ENCODE peak calls at places on chromosome 22, in ten cellular contexts. B is BJ, L is MM.1S, Z is HCT116, I is cardiac muscle cell, S is GM13977, N is WTC11, C is adrenal gland, T is tibial nerve, A is stomach. G is an unnamed sample.
A peak's percentile ranks its signal among the peaks of the same experiment; 100 is the strongest.

GRCh38 chr22:24417901-24418641 is 9.3 kb upstream of the ADORA2A start:
- DNase-seq in L (no peak), T (no peak), A (no peak), B (no peak), Z (no peak), N (no peak), S (no peak), C (no peak), I (no peak), G (no peak)

GRCh38 chr22:19394274-19395050 is 37.1 kb downstream of the HIRA start:
- DNase-seq in C (no peak), I (no peak), S (no peak), N (no peak), T (no peak), Z (no peak), B (no peak), A (no peak), L (no peak), G (no peak)

GRCh38 chr22:28198692-28199091 is 279.6 kb upstream of the PITPNB start:
- DNase-seq in S (no peak), L (no peak), I (no peak), B (no peak), Z (no peak), C (no peak), A (no peak), N (no peak), T (no peak), G (no peak)

GRCh38 chr22:45629469-45630089 is 42.1 kb upstream of the ATXN10 start:
- DNase-seq in T (no peak), Z (no peak), A (no peak), C (no peak), B (no peak), L (no peak), I (peak; percentile 16), S (no peak), N (no peak), G (peak; percentile 30)

GRCh38 chr22:27879923-27880322 is 39.1 kb downstream of the PITPNB start:
- DNase-seq in A (no peak), I (peak; percentile 54), B (no peak), S (peak; percentile 17), L (peak; percentile 39), N (no peak), C (peak; percentile 37), Z (peak; percentile 13), T (no peak), G (peak; percentile 29)

GRCh38 chr22:27420817-27421361 is 380.7 kb downstream of the MN1 start:
- DNase-seq in C (peak; percentile 46), A (peak; percentile 91), S (no peak), Z (no peak), I (no peak), T (peak; percentile 82), L (no peak), N (no peak), B (peak; percentile 68), G (no peak)

GRCh38 chr22:42329504-42329903 is 59.1 kb upstream of the TCF20 start:
- DNase-seq in S (no peak), A (no peak), C (no peak), T (no peak), B (no peak), N (no peak), I (no peak), Z (no peak), L (no peak), G (no peak)

GRCh38 chr22:41127447-41127846 is 35.1 kb downstream of the EP300 start:
- DNase-seq in B (no peak), Z (no peak), L (no peak), A (no peak), C (peak; percentile 35), I (no peak), T (no peak), S (no peak), N (no peak), G (no peak)

GRCh38 chr22:49244466-49245420 is 582.9 kb downstream of the BRD1 start:
- DNase-seq in A (no peak), T (no peak), C (no peak), S (no peak), Z (no peak), I (no peak), B (no peak), L (no peak), N (no peak), G (no peak)

GRCh38 chr22:39087098-39087497 is 9.9 kb upstream of the APOBEC3H start:
- DNase-seq in I (no peak), S (no peak), N (no peak), C (no peak), B (no peak), A (no peak), L (no peak), Z (no peak), T (no peak), G (no peak)

GRCh38 chr22:27783436-27784098 is 18.0 kb downstream of the MN1 start:
- DNase-seq in C (no peak), S (no peak), I (no peak), N (no peak), Z (no peak), A (no peak), B (no peak), T (no peak), L (no peak), G (no peak)

GRCh38 chr22:27629908-27630733 is 171.4 kb downstream of the MN1 start:
- DNase-seq in S (no peak), I (no peak), B (no peak), L (no peak), N (no peak), A (no peak), C (no peak), Z (no peak), T (no peak), G (no peak)

DNA sequence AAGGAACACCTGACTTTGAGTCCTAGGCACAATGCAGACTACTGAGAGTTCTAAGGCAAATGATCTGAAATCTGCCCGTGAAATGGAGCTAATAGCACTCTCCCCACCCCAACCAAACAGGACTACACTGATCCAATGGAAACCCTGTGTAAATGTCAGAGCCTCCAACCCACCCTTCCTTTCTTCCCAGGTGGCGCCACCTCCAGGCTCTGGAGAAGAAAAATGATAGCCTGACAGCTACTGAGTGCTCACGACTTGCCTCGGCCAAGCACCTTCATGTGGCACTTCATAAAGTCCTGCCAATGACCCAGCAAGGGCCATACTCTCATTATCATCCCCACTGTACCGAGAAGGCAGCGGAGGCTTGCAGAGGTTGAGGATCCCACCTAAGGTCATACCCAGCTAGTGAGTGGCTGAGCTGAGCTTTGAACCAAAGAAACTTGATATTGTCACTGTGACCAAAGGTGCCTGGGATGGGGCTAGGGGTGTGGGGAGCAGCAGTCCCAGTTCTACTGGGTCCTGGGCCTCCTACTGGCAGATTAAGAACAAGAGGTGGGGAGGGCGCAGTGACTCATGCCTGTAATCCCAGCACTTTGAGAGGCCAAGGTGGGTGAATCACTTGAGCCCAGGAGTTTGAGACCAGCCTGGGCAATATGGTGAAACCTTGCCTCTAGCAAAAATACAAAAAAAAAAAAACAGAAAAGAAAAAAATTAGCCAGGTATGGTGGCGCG is 20.5 kb downstream of the TST start:
- DNase-seq in C (peak; percentile 72), I (no peak), T (no peak), N (peak; percentile 46), L (no peak), Z (peak; percentile 58), S (no peak), B (no peak), A (no peak), G (no peak)
- TF ChIP-seq CTCF in C (no peak), I (no peak), T (no peak), N (no peak), L (no peak), Z (peak; percentile 45), S (no peak), B (no peak), A (no peak), G (no peak)

DNA sequence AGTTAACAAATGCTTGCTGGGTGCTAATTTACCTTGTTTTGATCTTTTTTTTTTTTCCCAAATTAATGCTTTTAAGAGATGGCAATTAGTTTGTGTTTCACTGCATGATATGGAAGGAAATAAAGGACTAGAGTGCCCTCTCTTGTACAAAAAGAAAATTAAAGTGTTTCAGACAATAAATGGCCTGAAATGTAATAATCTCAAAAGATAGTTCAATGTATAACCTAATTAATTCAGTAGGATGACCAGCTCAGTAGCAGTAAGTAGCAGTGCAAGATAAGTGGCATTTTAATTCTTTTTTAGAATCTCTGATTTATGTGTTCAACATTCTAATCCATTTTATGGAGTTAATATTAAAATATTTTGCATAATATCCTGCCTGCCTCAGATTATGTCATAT is 39.9 kb upstream of the MYO18B start:
- DNase-seq in T (no peak), N (no peak), A (no peak), C (no peak), L (peak; percentile 10), B (no peak), S (peak; percentile 42), Z (no peak), I (no peak), G (no peak)
- TF ChIP-seq CTCF in T (peak; percentile 42), N (no peak), A (no peak), C (peak; percentile 27), L (peak; percentile 35), B (peak; percentile 25), S (peak; percentile 50), Z (peak; percentile 11), I (peak; percentile 47), G (no peak)

DNA sequence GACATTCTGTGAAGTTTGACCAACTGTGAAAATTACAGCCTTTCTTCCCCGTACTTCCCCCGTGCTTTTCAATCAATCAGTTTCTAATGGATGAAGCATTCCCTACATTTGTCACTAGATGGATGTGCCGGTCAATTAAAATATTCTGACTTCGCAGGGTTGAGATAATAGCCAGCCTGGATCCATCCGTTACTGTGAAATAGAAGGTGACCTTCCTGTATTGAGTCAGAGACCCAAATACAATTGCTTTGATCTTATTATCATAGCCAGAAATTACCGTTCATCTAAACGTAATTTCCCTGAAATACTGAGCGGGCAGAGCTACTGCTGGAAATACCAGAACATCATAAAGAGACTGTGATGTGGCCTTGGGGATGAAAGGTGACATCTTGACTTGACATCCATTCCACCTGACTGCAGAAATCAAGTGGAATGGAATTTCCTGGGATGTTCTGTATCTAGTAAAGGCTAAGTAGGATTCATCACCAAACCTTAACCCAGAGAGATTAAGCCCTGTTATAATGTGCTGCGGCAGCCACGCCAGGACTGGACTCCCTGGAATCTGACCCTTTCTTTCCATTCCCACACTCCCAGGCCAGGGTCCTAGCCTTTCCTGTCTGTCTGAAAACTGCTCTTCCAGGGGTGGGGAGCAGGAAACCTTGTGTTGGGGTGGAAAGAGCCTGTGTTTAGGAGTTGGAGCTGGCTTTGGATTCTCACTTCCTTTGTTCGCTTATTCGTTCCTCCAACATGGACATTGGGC is 20.9 kb upstream of the PARVB start:
- DNase-seq in N (no peak), I (no peak), Z (no peak), T (no peak), C (peak; percentile 27), A (no peak), S (no peak), L (no peak), B (no peak), G (no peak)
- TF ChIP-seq CTCF in N (no peak), I (no peak), Z (no peak), T (no peak), C (no peak), A (no peak), S (no peak), L (no peak), B (no peak), G (no peak)

DNA sequence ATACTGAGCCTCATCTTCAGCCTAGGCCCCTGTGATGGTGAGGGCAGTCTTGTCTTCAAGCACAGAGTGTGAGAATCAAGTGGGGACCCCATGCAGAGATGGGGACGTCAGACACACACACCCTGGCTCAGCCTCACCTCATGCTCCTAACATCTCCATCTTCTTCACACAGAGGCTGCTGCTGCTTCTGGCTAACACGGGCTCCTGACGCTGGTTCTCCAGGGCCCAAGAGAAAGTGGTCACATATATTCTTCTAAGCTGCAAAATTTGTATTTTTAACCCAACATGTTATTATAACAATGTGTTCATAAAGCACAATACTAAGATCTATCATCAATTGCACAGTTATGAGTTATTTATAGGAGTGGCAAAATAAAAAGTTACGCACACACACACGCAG is 101.2 kb downstream of the VPREB1 start:
- DNase-seq in S (no peak), B (no peak), L (no peak), I (no peak), Z (no peak), C (no peak), A (no peak), T (no peak), N (no peak), G (no peak)
- TF ChIP-seq CTCF in S (no peak), B (no peak), L (no peak), I (no peak), Z (no peak), C (no peak), A (no peak), T (no peak), N (no peak), G (no peak)

G was measured in nephron progenitor cell.